ENCODE peak calls at places on chromosomes 4 and X, in five cellular contexts. H, C, Y, Q and K are unnamed samples.

GRCh38 chr4:149549911-149550310 is 265.7 kb downstream of the IQCM start:
- DNase-seq in Q (no peak), C (peak; percentile 6), H (no peak), Y (no peak), K (no peak)

GRCh38 chr4:99013402-99013843 is 17.9 kb downstream of the METAP1 start:
- DNase-seq in Q (no peak), H (no peak), C (peak; percentile 50), Y (no peak), K (no peak)

GRCh38 chr4:80500593-80500992 is 165.1 kb downstream of the CFAP299 start:
- DNase-seq in C (no peak), H (no peak), Y (no peak), Q (no peak), K (no peak)

GRCh38 chr4:150769235-150769634 is 187.3 kb downstream of the MAB21L2 start:
- DNase-seq in C (peak; percentile 67), Y (no peak), H (no peak), Q (no peak), K (peak; percentile 3)

GRCh38 chr4:7652451-7652871 is 217.7 kb upstream of the PSAPL1 start:
- DNase-seq in Q (no peak), H (peak; percentile 38), Y (no peak), C (peak; percentile 25), K (no peak)

GRCh38 chr4:48139688-48140087 is 5.6 kb upstream of the TXK start:
- DNase-seq in C (peak; percentile 21), Y (no peak), Q (no peak), H (no peak), K (no peak)

GRCh38 chrX:15853586-15854079 is 980 bp downstream of the AP1S2 start:
- DNase-seq in C (peak; percentile 4), H (no peak), Y (no peak), Q (no peak), K (no peak)

GRCh38 chr4:10366628-10367027 is 90.6 kb downstream of the ZNF518B start:
- DNase-seq in C (no peak), Y (no peak), Q (no peak), H (no peak), K (no peak)

GRCh38 chrX:72111011-72111708 is 20.6 kb downstream of the RTL5 start:
- DNase-seq in H (no peak), Y (no peak), Q (no peak), C (no peak), K (no peak)

GRCh38 chr4:76090241-76090691 is 15.8 kb downstream of the ART3 start:
- DNase-seq in C (peak; percentile 89), H (no peak), Y (peak; percentile 48), Q (no peak), K (peak; percentile 47)

GRCh38 chr4:127832585-127832984 is 48.1 kb upstream of the PLK4 start:
- DNase-seq in H (no peak), C (no peak), Y (no peak), Q (no peak), K (no peak)

GRCh38 chr4:163988391-163988790 is 493.9 kb downstream of the TMA16 start:
- DNase-seq in C (no peak), Q (no peak), H (no peak), Y (no peak), K (no peak)

GRCh38 chr4:77443941-77444340 is 161.7 kb upstream of the CXCL13 start:
- DNase-seq in Y (no peak), Q (no peak), C (peak; percentile 90), H (no peak), K (no peak)

GRCh38 chrX:8083276-8083675 is 87.8 kb downstream of the VCX2 start:
- DNase-seq in H (no peak), C (peak; percentile 2), Y (no peak), Q (no peak), K (no peak)

GRCh38 chr4:145779319-145779801 is 99.4 kb downstream of the C4orf51 start:
- DNase-seq in Y (no peak), H (no peak), Q (no peak), C (no peak), K (no peak)

DNA sequence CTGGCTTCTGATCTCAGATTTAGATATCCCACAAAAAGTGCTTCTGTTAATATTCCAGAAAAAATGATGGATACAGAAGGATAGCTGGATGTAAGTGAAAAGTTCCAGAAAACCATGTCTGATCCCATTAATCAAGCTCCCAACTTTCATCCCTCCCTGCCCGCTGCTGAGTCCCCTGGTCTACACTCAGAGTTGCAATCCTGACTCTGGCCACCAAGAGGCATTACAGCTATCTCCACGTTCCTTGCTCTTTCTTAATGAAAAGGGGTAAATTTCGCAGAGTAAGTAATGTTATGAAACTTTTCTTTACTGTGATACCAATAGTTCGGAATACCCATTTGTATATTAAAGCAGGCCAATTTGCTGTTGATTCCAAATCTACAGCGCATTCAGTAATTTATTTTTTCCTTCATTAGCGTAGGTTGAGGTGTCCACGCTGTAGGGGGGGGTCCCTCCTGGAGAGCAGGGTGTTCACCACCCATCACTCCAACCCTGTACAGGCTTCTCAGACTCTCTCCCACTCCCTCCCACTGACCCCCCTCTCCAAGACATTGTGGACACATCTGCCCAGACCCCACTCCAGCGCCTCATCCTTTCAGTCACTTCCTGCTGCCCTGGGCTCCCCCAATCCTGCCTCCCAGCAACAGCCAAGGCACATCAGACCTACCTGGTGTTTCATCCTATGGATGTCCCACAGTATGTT is 55.1 kb downstream of the RAB40A start:
- DNase-seq in Y (peak; percentile 19), H (peak; percentile 31), Q (no peak), C (peak; percentile 59), K (no peak)
- TF ChIP-seq CTCF in Y (peak; percentile 39), H (no peak), Q (peak; percentile 59), C (peak; percentile 51), K (peak; percentile 56)

GRCh38 chr4:20249333-20249732 is 2.4 kb upstream of the SLIT2 start:
- DNase-seq in C (peak; percentile 76), Y (no peak), Q (no peak), H (no peak), K (no peak)
- TF ChIP-seq CTCF in C (peak; percentile 64), Y (no peak), Q (peak; percentile 65), H (no peak), K (peak; percentile 66)

GRCh38 chrX:71098951-71099506 is 3.4 kb downstream of the FOXO4 start:
- DNase-seq in Q (no peak), H (no peak), Y (no peak), C (no peak), K (no peak)

GRCh38 chrX:71095971-71096701 is 485 bp downstream of the FOXO4 start:
- DNase-seq in Y (peak; percentile 53), Q (peak; percentile 2), H (no peak), C (no peak), K (no peak)

GRCh38 chrX:71099736-71100135 is 4.1 kb downstream of the FOXO4 start:
- DNase-seq in C (no peak), Q (no peak), Y (no peak), H (no peak), K (no peak)

GRCh38 chrX:71096702-71097032 is 1.0 kb downstream of the FOXO4 start:
- DNase-seq in C (no peak), Q (no peak), H (no peak), Y (no peak), K (no peak)

DNA sequence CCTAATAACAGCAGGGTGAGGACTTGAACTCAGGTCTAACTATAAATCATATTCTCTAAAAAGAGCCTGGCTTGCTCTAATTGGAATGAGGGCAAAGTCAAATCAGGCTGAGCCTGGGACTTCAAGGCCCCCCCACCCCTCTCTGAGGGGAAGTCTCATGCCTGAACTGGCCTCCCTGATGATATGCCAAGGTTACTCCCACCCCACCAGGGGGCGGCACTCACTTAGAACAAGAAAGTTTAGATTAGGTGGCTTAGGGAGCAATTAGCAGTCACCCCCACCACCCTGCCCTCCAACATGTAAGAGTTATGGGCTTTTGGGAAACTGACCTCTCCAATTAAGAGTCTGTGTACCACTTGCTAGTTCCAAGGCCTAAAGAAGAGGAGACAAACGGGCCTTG is 2.7 kb downstream of the FOXO4 start:
- DNase-seq in Q (no peak), Y (peak; percentile 61), H (peak; percentile 73), C (peak; percentile 56), K (no peak)
- TF ChIP-seq CTCF in Q (peak; percentile 34), Y (peak; percentile 41), H (no peak), C (peak; percentile 51), K (peak; percentile 47)

DNA sequence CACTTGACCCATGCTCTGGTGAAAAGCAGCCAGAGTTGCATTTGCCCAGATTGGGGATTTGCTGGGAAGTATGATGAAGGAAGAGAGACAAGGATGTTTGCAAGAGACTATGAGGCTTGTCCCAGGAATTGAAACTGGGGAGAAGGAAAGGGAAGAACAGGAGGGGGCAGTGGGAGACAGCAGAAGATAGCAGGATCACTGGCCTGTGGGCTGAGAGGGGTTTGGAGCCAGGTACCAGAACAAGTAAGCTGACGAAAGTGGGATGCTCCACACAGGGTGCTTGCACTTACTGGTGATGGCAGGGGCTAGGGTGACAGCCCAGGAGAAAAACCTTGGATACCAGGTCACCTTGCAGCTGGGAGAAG is 3.4 kb upstream of the LETM1 start:
- DNase-seq in C (no peak), Y (no peak), H (no peak), Q (no peak), K (no peak)
- TF ChIP-seq CTCF in C (no peak), Y (no peak), H (no peak), Q (no peak), K (no peak)

DNA sequence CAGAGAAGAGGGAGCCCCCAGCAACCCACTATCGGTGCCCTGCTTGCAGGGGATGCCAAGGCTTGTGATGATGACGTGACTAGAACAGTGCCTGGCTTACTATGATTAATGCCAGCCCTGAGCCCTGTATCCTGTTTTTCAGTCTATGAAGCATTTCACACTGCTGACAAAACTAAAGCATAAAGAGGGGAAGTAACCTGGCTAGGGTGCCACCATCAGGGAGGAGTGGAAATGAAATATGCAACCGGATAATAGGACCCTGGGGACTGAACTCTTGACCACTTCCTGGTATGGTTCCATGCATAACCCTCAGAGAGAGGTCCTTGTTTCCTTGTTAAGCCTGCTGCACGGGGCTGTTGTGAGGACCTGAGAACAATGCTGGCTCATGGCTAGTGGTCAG is 50.3 kb downstream of the MED28 start:
- DNase-seq in H (no peak), C (no peak), Q (no peak), Y (no peak), K (no peak)
- TF ChIP-seq CTCF in H (no peak), C (no peak), Q (no peak), Y (no peak), K (no peak)